ENCODE peak calls at places on chromosomes 11 and 22, in five cellular contexts. Q is PC-3, T is cardiac muscle cell, D is epithelial cell of esophagus, E is GM12865. H is an unnamed sample.

GRCh38 chr22:50274311-50274710 is 4.1 kb upstream of the MAPK11 start:
- DNase-seq in T (peak; percentile 71), E (peak; percentile 71), Q (peak; percentile 58), D (peak; percentile 65), H (peak; percentile 62)

GRCh38 chr11:67440229-67441081 is 2.8 kb downstream of the CORO1B start:
- DNase-seq in T (no peak), Q (no peak), E (no peak), D (no peak), H (no peak)

GRCh38 chr11:78651923-78652602 is 77.4 kb upstream of the NARS2 start:
- DNase-seq in Q (no peak), D (no peak), T (no peak), E (no peak), H (no peak)

GRCh38 chr11:21110378-21110777 is 441.0 kb downstream of the NELL1 start:
- DNase-seq in Q (no peak), T (peak; percentile 53), D (peak; percentile 7), E (no peak), H (no peak)

GRCh38 chr22:24427500-24428164 is at the start of gene ADORA2A:
- DNase-seq in Q (no peak), D (no peak), E (peak; percentile 88), T (no peak), H (peak; percentile 18)

GRCh38 chr11:72721689-72722049 is 30.5 kb downstream of the ARAP1 start:
- DNase-seq in D (peak; percentile 93), Q (no peak), E (peak; percentile 42), T (no peak), H (no peak)

GRCh38 chr11:61577383-61578118 is 3.3 kb downstream of the SYT7 start:
- DNase-seq in T (peak; percentile 84), E (no peak), D (no peak), Q (peak; percentile 49), H (peak; percentile 77)

GRCh38 chr11:68202165-68202564 is 10.9 kb downstream of the KMT5B start:
- DNase-seq in Q (no peak), T (no peak), D (no peak), E (no peak), H (no peak)

GRCh38 chr11:118917488-118918127 is 8.1 kb downstream of the BCL9L start:
- DNase-seq in T (no peak), Q (peak; percentile 52), D (peak; percentile 93), E (no peak), H (no peak)

GRCh38 chr11:111526501-111526900 is 11.9 kb downstream of the HOATZ start:
- DNase-seq in E (peak; percentile 60), T (no peak), D (peak; percentile 87), Q (peak; percentile 59), H (no peak)

GRCh38 chr11:133808393-133809140 is 36.7 kb downstream of the SPATA19 start:
- DNase-seq in T (no peak), Q (no peak), E (no peak), D (no peak), H (no peak)

GRCh38 chr11:6554828-6555706 is 48.3 kb downstream of the RRP8 start:
- DNase-seq in Q (no peak), T (no peak), D (no peak), E (no peak), H (no peak)

GRCh38 chr11:112834277-112834755 is 126.9 kb upstream of the NCAM1 start:
- DNase-seq in Q (no peak), E (no peak), T (peak; percentile 66), D (no peak), H (no peak)

GRCh38 chr11:46731545-46731944 is 12.5 kb downstream of the F2 start:
- DNase-seq in Q (no peak), D (no peak), E (no peak), T (no peak), H (no peak)

GRCh38 chr11:7311903-7312302 is 60.2 kb downstream of the SYT9 start:
- DNase-seq in T (peak; percentile 25), Q (no peak), D (no peak), E (no peak), H (no peak)

GRCh38 chr11:43119275-43119970 is 192.4 kb upstream of the API5 start:
- DNase-seq in T (no peak), E (no peak), D (peak; percentile 1), Q (peak; percentile 11), H (no peak)

GRCh38 chr22:44329179-44329796 is 16.5 kb upstream of the SHISAL1 start:
- DNase-seq in Q (peak; percentile 61), D (peak; percentile 58), E (peak; percentile 87), T (no peak), H (no peak)

GRCh38 chr11:15580056-15580774 is 465.5 kb downstream of the INSC start:
- DNase-seq in T (no peak), Q (no peak), D (no peak), E (no peak), H (no peak)

GRCh38 chr11:61152816-61153592 is 8.2 kb downstream of the VPS37C start:
- DNase-seq in D (peak; percentile 84), T (no peak), Q (peak; percentile 78), E (no peak), H (no peak)

GRCh38 chr11:7534030-7534378 is 20.2 kb downstream of the PPFIBP2 start:
- DNase-seq in E (peak; percentile 71), Q (no peak), T (no peak), D (no peak), H (no peak)

GRCh38 chr11:117972044-117972443 is 14.2 kb upstream of the IL10RA start:
- DNase-seq in Q (no peak), D (no peak), T (no peak), E (no peak), H (no peak)

GRCh38 chr11:126477526-126478275 is 122.2 kb downstream of the ST3GAL4 start:
- DNase-seq in E (peak; percentile 50), D (no peak), T (no peak), Q (no peak), H (no peak)

GRCh38 chr11:86934263-86934932 is 20.8 kb downstream of the FZD4 start:
- DNase-seq in D (no peak), E (no peak), Q (peak; percentile 37), T (no peak), H (no peak)

GRCh38 chr11:2887526-2888195 is 2.1 kb upstream of the CDKN1C start:
- DNase-seq in D (no peak), E (no peak), Q (no peak), T (no peak), H (no peak)

GRCh38 chr22:24803064-24803542 is 2.9 kb upstream of the SGSM1 start:
- DNase-seq in E (peak; percentile 35), T (peak; percentile 66), D (peak; percentile 51), Q (peak; percentile 67), H (peak; percentile 83)

GRCh38 chr22:42301742-42302102 is 31.3 kb upstream of the TCF20 start:
- DNase-seq in E (no peak), T (no peak), D (no peak), Q (no peak), H (no peak)

GRCh38 chr11:103326070-103326794 is 217.0 kb downstream of the DYNC2H1 start:
- DNase-seq in Q (peak; percentile 92), D (peak; percentile 75), E (peak; percentile 74), T (peak; percentile 62), H (peak; percentile 23)

GRCh38 chr22:44155115-44155514 is 25.6 kb upstream of the PARVG start:
- DNase-seq in Q (no peak), D (no peak), T (no peak), E (no peak), H (no peak)

GRCh38 chr11:103007521-103007920 is 52.0 kb upstream of the MMP13 start:
- DNase-seq in D (peak; percentile 47), E (no peak), T (no peak), Q (peak; percentile 68), H (no peak)

GRCh38 chr11:81658722-81659121 is 1074.9 kb downstream of the FAM181B start:
- DNase-seq in Q (peak; percentile 38), D (peak; percentile 62), T (no peak), E (peak; percentile 49), H (no peak)

GRCh38 chr11:134313821-134314607 is 17.8 kb upstream of the GLB1L2 start:
- DNase-seq in E (no peak), D (no peak), Q (no peak), T (no peak), H (no peak)

GRCh38 chr22:47351836-47352579 is 589.6 kb downstream of the TBC1D22A start:
- DNase-seq in D (no peak), E (no peak), T (no peak), Q (no peak), H (no peak)

GRCh38 chr11:47248304-47248663 is 330 bp downstream of the ACP2 start:
- DNase-seq in E (peak; percentile 49), T (no peak), Q (no peak), D (no peak), H (no peak)

GRCh38 chr11:83007909-83008580 is 63.7 kb downstream of the RAB30 start:
- DNase-seq in E (peak; percentile 63), D (no peak), T (peak; percentile 59), Q (no peak), H (no peak)

GRCh38 chr22:22870577-22871398 is 16.8 kb upstream of the IGLL5 start:
- DNase-seq in T (no peak), E (peak; percentile 46), Q (peak; percentile 5), D (no peak), H (no peak)
- TF ChIP-seq CTCF in T (no peak), E (peak; percentile 36), Q (no peak), D (no peak), H (no peak)

GRCh38 chr11:88543902-88544655 is 206.5 kb upstream of the CTSC start:
- DNase-seq in Q (peak; percentile 98), T (peak; percentile 90), E (peak; percentile 90), D (peak; percentile 91), H (peak; percentile 82)
- TF ChIP-seq CTCF in Q (peak; percentile 100), T (peak; percentile 99), E (peak; percentile 90), D (peak; percentile 100), H (peak; percentile 72)

GRCh38 chr11:104823638-104824037 is 74.6 kb downstream of the CASP12 start:
- DNase-seq in E (no peak), D (no peak), Q (no peak), T (no peak), H (no peak)
- TF ChIP-seq CTCF in E (no peak), D (no peak), Q (no peak), T (no peak), H (no peak)

DNA sequence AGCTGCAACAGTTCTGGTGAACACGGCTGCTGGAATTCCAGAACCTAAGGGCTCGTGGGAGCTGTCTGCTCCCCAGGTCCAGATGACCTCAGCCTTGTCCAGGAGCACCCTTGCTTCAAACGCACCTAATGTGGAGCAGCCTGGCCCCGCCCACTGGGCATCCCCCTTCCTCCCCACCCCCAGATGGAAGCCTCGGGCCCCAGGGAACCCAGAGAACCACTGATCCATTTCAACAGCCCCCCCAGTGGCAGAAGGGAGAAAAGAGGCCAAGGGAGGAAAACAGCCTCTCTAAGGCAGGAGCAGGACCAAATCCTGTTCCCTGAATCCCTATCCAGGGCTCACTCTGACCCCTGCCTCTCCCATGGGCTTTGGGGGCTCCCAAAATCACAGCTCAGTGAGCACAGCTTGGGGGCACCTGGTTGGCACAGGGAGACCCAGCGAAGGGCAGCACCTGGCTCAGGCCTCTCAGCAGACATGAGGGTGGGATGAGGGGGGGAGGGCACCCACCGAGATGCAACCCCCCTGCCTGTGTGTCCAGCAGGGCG is 1.2 kb downstream of the CYTH4 start:
- DNase-seq in E (no peak), T (peak; percentile 34), Q (no peak), D (no peak), H (peak; percentile 44)
- TF ChIP-seq CTCF in E (no peak), T (no peak), Q (no peak), D (peak; percentile 45), H (peak; percentile 39)

GRCh38 chr11:34890812-34891211 is 25.4 kb downstream of the APIP start:
- DNase-seq in E (peak; percentile 21), Q (peak; percentile 78), T (peak; percentile 52), D (peak; percentile 62), H (no peak)
- TF ChIP-seq CTCF in E (peak; percentile 28), Q (peak; percentile 72), T (peak; percentile 44), D (peak; percentile 43), H (no peak)

H was measured in glutamatergic neuron.